ENCODE peak calls at places on chromosomes 11 and 22, in seven cellular contexts. V, E, R, U, N, L and D are unnamed samples. For H3K4me1, the result is how much of the 10 kb centered on the place peaks cover.

GRCh38 chr22:44204937-44205712 is 24.4 kb downstream of the PARVG start:
- DNase-seq in L (no peak), E (no peak), N (no peak), V (no peak), R (no peak), U (no peak), D (no peak)

GRCh38 chr11:70541176-70541575 is 142.8 kb downstream of the CTTN start:
- DNase-seq in N (no peak), R (no peak), L (no peak), V (no peak), E (no peak), U (no peak), D (no peak)

GRCh38 chr11:111602865-111603632 is 800 bp downstream of the SIK2 start:
- DNase-seq in U (peak), R (peak), E (peak), V (peak), N (peak), L (no peak), D (peak)

GRCh38 chr22:22848364-22848866 is 39.2 kb upstream of the IGLL5 start:
- DNase-seq in E (peak), L (peak), V (peak), N (peak), R (peak), U (peak), D (peak)

GRCh38 chr11:72111803-72112540 is 523 bp downstream of the ANAPC15 start:
- DNase-seq in U (peak), N (peak), V (peak), R (peak), E (peak), L (peak), D (peak)

GRCh38 chr22:36569999-36570398 is 41.0 kb upstream of the EIF3D start:
- DNase-seq in V (peak), E (no peak), L (peak), N (no peak), R (peak), U (no peak), D (no peak)

GRCh38 chr11:2881974-2882362 is 3.6 kb downstream of the CDKN1C start:
- DNase-seq in L (no peak), U (no peak), V (no peak), E (no peak), R (no peak), N (no peak), D (no peak)

GRCh38 chr22:42938976-42939375 is 76.0 kb downstream of the PACSIN2 start:
- DNase-seq in V (no peak), R (no peak), L (no peak), E (no peak), U (peak), N (no peak), D (peak)

GRCh38 chr11:94518300-94518699 is 6.0 kb downstream of the C11orf97 start:
- DNase-seq in V (no peak), U (no peak), N (no peak), E (no peak), R (no peak), L (no peak), D (no peak)

GRCh38 chr11:9817191-9817590 is 153.3 kb downstream of the SWAP70 start:
- DNase-seq in E (no peak), L (no peak), U (no peak), R (no peak), N (no peak), V (no peak), D (no peak)

GRCh38 chr11:33391188-33391892 is 134.2 kb downstream of the HIPK3 start:
- DNase-seq in E (no peak), U (no peak), R (no peak), L (no peak), N (no peak), V (no peak), D (no peak)

GRCh38 chr11:67265633-67266423 is 445 bp upstream of the GRK2 start:
- DNase-seq in V (peak), E (peak), U (peak), L (peak), R (peak), N (peak), D (peak)

GRCh38 chr11:123221074-123221473 is 26.0 kb upstream of the CLMP start:
- DNase-seq in U (no peak), N (no peak), R (no peak), E (no peak), V (no peak), L (no peak), D (no peak)
- H3K4me1 ChIP-seq in U (under half), N (under half), R (under half), E (under half), V (under half), L (under half), D (under half)

GRCh38 chr11:11703885-11704284 is 82.1 kb upstream of the GALNT18 start:
- DNase-seq in U (no peak), R (no peak), E (no peak), N (no peak), V (no peak), L (no peak), D (no peak)
- TF ChIP-seq CTCF in U (no peak), R (no peak), E (no peak), N (no peak), V (no peak), L (no peak), D (no peak)

GRCh38 chr22:41857860-41858199 is 24.9 kb downstream of the SREBF2 start:
- DNase-seq in U (no peak), L (no peak), N (no peak), R (no peak), V (no peak), E (no peak), D (no peak)

GRCh38 chr22:41862160-41862529 is 29.2 kb downstream of the SREBF2 start:
- DNase-seq in R (peak), U (no peak), N (no peak), L (no peak), E (no peak), V (no peak), D (no peak)

GRCh38 chr22:41857160-41857859 is 24.4 kb downstream of the SREBF2 start:
- DNase-seq in N (peak), V (peak), E (peak), L (peak), R (peak), U (peak), D (peak)

GRCh38 chr22:41856484-41856883 is 23.6 kb downstream of the SREBF2 start:
- DNase-seq in E (no peak), U (no peak), V (no peak), R (no peak), N (no peak), L (no peak), D (no peak)
- H3K4me1 ChIP-seq in E (under half), U (under half), V (under half), R (under half), N (under half), L (under half), D (under half)

DNA sequence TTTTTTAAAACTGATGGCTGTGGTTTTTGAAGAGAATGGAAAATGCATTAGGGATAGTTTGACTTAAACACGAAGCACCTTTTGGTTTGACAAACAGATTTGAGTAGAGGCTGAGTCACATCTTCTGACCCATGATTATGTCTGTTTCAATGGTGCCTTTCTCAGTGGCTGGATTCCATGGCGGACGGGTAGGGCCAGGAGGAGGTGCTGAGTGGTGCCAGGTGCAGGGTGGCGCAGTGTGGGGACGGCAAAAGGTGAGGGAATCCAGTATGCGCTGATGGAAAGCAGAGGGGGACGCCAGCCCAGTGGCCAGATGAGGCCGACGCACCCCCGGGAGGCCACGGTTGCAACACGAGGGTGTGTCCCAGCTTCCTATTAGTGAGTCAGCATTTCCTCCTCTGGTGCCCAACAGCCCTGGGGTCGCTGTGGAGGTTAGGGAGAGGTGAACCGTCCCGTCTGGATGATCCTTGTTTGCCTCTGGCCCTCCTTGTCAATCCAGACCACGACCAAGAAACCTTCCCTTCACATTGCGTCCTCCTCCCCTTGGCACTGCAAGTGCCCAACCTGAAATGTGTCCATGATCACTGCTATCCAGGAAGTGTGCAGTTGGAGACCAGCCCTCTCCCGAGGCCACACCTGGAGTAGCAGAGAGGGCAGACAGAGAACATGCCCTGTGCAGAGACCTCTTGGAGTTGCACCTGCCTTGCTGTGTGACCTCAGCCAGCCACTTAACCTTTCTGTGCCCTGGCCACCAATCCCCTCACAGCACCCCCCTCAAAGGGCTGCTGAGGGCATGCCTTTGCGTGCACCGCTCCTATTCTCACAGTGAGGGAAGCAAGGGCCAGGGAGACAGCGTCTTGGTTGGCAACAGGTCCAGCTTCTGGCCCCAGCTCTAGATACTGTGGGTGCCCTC is 32.5 kb upstream of the ATXN10 start:
- DNase-seq in V (peak), U (no peak), L (no peak), N (no peak), E (peak), R (no peak), D (no peak)
- TF ChIP-seq CTCF in V (no peak), U (no peak), L (no peak), N (no peak), E (no peak), R (no peak), D (no peak)